ENCODE peak calls at places on chromosomes 3 and 15, in six cellular contexts. N is neural progenitor cell, U is IMR-90, T is endodermal cell, Z is SK-N-SH, B is MM.1S. O is an unnamed sample.

GRCh38 chr15:27358751-27359434 is 387.9 kb downstream of the GABRG3 start:
- DNase-seq in N (peak; percentile 75), U (no peak), T (peak; percentile 83), Z (peak; percentile 41), B (peak; percentile 29), O (no peak)

GRCh38 chr15:19987389-19988048 is 554.1 kb downstream of the GOLGA6L6 start:
- DNase-seq in N (no peak), U (no peak), T (peak; percentile 72), Z (peak; percentile 56), B (no peak), O (no peak)

GRCh38 chr15:90988249-90988648 is 6.1 kb downstream of the PRC1 start:
- DNase-seq in N (no peak), U (no peak), T (no peak), Z (peak; percentile 61), B (peak; percentile 50), O (no peak)

GRCh38 chr3:64489361-64490044 is 198.3 kb downstream of the ADAMTS9 start:
- DNase-seq in N (peak; percentile 94), U (no peak), T (peak; percentile 96), Z (no peak), B (no peak), O (peak; percentile 93)

GRCh38 chr3:18988619-18989229 is 159.6 kb upstream of the KCNH8 start:
- DNase-seq in N (peak; percentile 61), U (no peak), T (no peak), Z (peak; percentile 50), B (peak; percentile 62), O (no peak)

GRCh38 chr3:134294302-134294925 is 43.8 kb upstream of the RYK start:
- DNase-seq in N (no peak), U (no peak), T (no peak), Z (no peak), B (peak; percentile 93), O (no peak)

GRCh38 chr15:73704869-73705645 is 20.9 kb downstream of the CD276 start:
- DNase-seq in N (peak; percentile 78), U (peak; percentile 28), T (peak; percentile 92), Z (peak; percentile 86), B (peak; percentile 59), O (no peak)

GRCh38 chr15:45129651-45130129 is at the start of the genes DUOX1 and DUOXA1:
- DNase-seq in N (peak; percentile 67), U (no peak), T (peak; percentile 88), Z (no peak), B (peak; percentile 9), O (peak; percentile 81)

GRCh38 chr3:185145511-185145910 is 7.3 kb downstream of the C3orf70 start:
- DNase-seq in N (no peak), U (no peak), T (no peak), Z (no peak), B (no peak), O (no peak)

GRCh38 chr3:12868039-12869024 is 27.0 kb upstream of the RPL32 start:
- DNase-seq in N (peak; percentile 93), U (peak; percentile 87), T (peak; percentile 92), Z (peak; percentile 89), B (peak; percentile 69), O (peak; percentile 92)

GRCh38 chr3:86782271-86782670 is 208.7 kb downstream of the VGLL3 start:
- DNase-seq in N (no peak), U (peak; percentile 42), T (no peak), Z (no peak), B (no peak), O (no peak)

GRCh38 chr15:45174577-45174976 is 13.2 kb downstream of the SHF start:
- DNase-seq in N (no peak), U (no peak), T (no peak), Z (no peak), B (no peak), O (no peak)

GRCh38 chr15:43930556-43930955 is 103.8 kb downstream of the WDR76 start:
- DNase-seq in N (no peak), U (no peak), T (no peak), Z (no peak), B (no peak), O (no peak)

GRCh38 chr15:49962044-49962602 is 156.9 kb downstream of the ATP8B4 start:
- DNase-seq in N (no peak), U (no peak), T (no peak), Z (peak; percentile 35), B (no peak), O (no peak)

GRCh38 chr3:139534444-139534812 is 5.1 kb downstream of the RBP1 start:
- DNase-seq in N (peak; percentile 20), U (peak; percentile 94), T (no peak), Z (no peak), B (no peak), O (no peak)

GRCh38 chr15:45021331-45021730 is 1.7 kb upstream of the SORD start:
- DNase-seq in N (no peak), U (peak; percentile 32), T (no peak), Z (no peak), B (no peak), O (no peak)

GRCh38 chr15:92909131-92909781 is 9.1 kb downstream of the CHD2 start:
- DNase-seq in N (no peak), U (peak; percentile 68), T (no peak), Z (no peak), B (no peak), O (no peak)

GRCh38 chr15:58748787-58749531 is 548 bp downstream of the ADAM10 start:
- DNase-seq in N (peak; percentile 89), U (no peak), T (peak; percentile 79), Z (peak; percentile 73), B (peak; percentile 37), O (peak; percentile 87)

GRCh38 chr3:61715886-61716527 is 154.6 kb downstream of the PTPRG start:
- DNase-seq in N (no peak), U (no peak), T (no peak), Z (no peak), B (no peak), O (no peak)

GRCh38 chr3:56680054-56680453 is 3.0 kb downstream of the TASOR start:
- DNase-seq in N (no peak), U (no peak), T (no peak), Z (no peak), B (no peak), O (no peak)

GRCh38 chr3:132870596-132870995 is 148.4 kb upstream of the NPHP3 start:
- DNase-seq in N (no peak), U (no peak), T (no peak), Z (no peak), B (no peak), O (no peak)

GRCh38 chr15:50506121-50506520 is 40.3 kb downstream of the USP50 start:
- DNase-seq in N (peak; percentile 62), U (no peak), T (peak; percentile 82), Z (no peak), B (no peak), O (no peak)

GRCh38 chr3:30964612-30965011 is 70.2 kb upstream of the GADL1 start:
- DNase-seq in N (no peak), U (no peak), T (no peak), Z (no peak), B (peak; percentile 88), O (no peak)

GRCh38 chr3:187985636-187986035 is 168.3 kb upstream of the LPP start:
- DNase-seq in N (no peak), U (peak; percentile 36), T (no peak), Z (no peak), B (no peak), O (no peak)

GRCh38 chr3:168545591-168545990 is 449.9 kb upstream of the GOLIM4 start:
- DNase-seq in N (peak; percentile 8), U (peak; percentile 33), T (peak; percentile 53), Z (no peak), B (no peak), O (no peak)

GRCh38 chr3:74267583-74268184 is 346.8 kb downstream of the CNTN3 start:
- DNase-seq in N (peak; percentile 78), U (peak; percentile 63), T (peak; percentile 77), Z (peak; percentile 48), B (no peak), O (no peak)

GRCh38 chr15:70253461-70254156 is 155.9 kb upstream of the TLE3 start:
- DNase-seq in N (no peak), U (no peak), T (no peak), Z (no peak), B (no peak), O (no peak)

GRCh38 chr3:48592519-48593087 is 2.5 kb downstream of the COL7A1 start:
- DNase-seq in N (no peak), U (peak; percentile 13), T (no peak), Z (no peak), B (no peak), O (no peak)

GRCh38 chr3:155323063-155323666 is 29.7 kb upstream of the STRIT1 start:
- DNase-seq in N (peak; percentile 80), U (peak; percentile 89), T (peak; percentile 77), Z (peak; percentile 61), B (peak; percentile 87), O (no peak)

DNA sequence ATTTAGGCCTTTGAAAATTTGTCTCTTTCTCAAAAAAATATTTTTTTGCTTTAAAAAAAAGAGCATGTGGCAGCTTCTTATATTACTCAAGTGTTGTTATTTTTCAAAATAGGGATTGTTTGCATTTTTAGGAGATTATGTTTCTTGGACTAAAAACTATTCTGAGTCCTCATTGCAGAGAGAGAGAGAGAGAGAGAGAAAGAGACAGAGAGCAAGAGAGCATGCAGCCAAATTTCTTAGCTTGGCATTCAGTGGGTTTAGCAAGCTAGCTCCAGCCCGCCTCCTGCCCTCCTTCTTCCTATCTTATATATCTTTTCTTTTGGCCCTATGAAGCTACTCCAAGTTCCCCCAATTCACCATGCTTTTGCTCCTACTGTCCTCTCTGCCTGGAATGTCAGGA is 55.7 kb downstream of the CEMIP start:
- DNase-seq in N (no peak), U (no peak), T (no peak), Z (no peak), B (no peak), O (no peak)
- H3K36me3 ChIP-seq in N (no peaks in the 10 kb centered on the region), U (peaks cover 64% of the 10 kb centered on the region), T (no peaks in the 10 kb centered on the region), Z (no peaks in the 10 kb centered on the region), B (no peaks in the 10 kb centered on the region), O (no peaks in the 10 kb centered on the region)

DNA sequence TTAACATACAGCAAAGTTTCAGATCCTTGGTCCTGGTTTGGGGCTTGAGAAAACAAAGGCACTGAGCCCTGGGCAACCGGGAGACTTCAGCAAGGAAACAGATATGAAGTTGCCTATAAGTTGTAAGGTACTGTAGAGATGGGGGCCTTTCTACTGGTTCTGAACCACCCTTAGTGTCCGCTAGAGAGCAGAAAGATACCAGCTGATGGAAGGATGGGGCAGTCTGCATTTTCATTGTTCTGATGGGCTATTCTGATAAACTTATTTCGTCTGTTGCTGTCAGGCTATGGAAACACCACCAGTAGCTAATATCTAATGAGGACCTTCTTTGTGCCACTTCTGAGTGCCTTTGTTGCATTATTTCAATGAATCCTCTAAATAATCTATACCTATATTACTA is 38.7 kb downstream of the FGD5 start:
- DNase-seq in N (no peak), U (no peak), T (no peak), Z (peak; percentile 59), B (no peak), O (no peak)
- TF ChIP-seq CTCF in N (peak; percentile 19), U (no peak), T (peak; percentile 59), Z (peak; percentile 8), B (no peak), O (no peak)

GRCh38 chr15:52078197-52078875 is 34.2 kb downstream of the BCL2L10 start:
- DNase-seq in N (no peak), U (no peak), T (no peak), Z (no peak), B (no peak), O (no peak)
- H3K9ac ChIP-seq in N (no peak overlapping the region), U (no peak overlapping the region), T (no peak overlapping the region), Z (no peak overlapping the region), B (no peak overlapping the region), O (no peak overlapping the region)

GRCh38 chr15:86275361-86275760 is 195.7 kb downstream of the AGBL1 start:
- DNase-seq in N (no peak), U (no peak), T (no peak), Z (no peak), B (no peak), O (no peak)

GRCh38 chr15:86273309-86273708 is 193.6 kb downstream of the AGBL1 start:
- DNase-seq in N (no peak), U (no peak), T (no peak), Z (no peak), B (no peak), O (no peak)

GRCh38 chr15:86278586-86278985 is 198.9 kb downstream of the AGBL1 start:
- DNase-seq in N (no peak), U (no peak), T (no peak), Z (no peak), B (no peak), O (no peak)
- H3K36me3 ChIP-seq in N (no peaks in the 10 kb centered on the region), U (no peaks in the 10 kb centered on the region), T (no peaks in the 10 kb centered on the region), Z (no peaks in the 10 kb centered on the region), B (no peaks in the 10 kb centered on the region), O (no peaks in the 10 kb centered on the region)

O was measured in kidney.